ENCODE peak calls at places on chromosomes 3 and 15, in four cellular contexts. One of them, this sample, is unnamed.

GRCh38 chr3:120741837-120742197 is 499 bp downstream of the RABL3 start:
- DNase-seq in GM12878: peak
- DNase-seq in K562: no peak
- DNase-seq in HL-60: no peak
- DNase-seq in this sample: no peak

GRCh38 chr15:22919171-22919570 is 61.0 kb downstream of the CYFIP1 start:
- DNase-seq in K562: no peak
- DNase-seq in GM12878: no peak
- DNase-seq in HL-60: no peak
- DNase-seq in this sample: no peak

GRCh38 chr3:72234394-72234793 is 449.4 kb upstream of the PROK2 start:
- DNase-seq in GM12878: no peak
- DNase-seq in K562: no peak
- DNase-seq in HL-60: no peak
- DNase-seq in this sample: no peak

GRCh38 chr15:41876689-41877088 is 17.2 kb downstream of the SPTBN5 start:
- DNase-seq in HL-60: no peak
- DNase-seq in GM12878: no peak
- DNase-seq in K562: no peak
- DNase-seq in this sample: no peak

GRCh38 chr15:31474059-31474868 is 147.6 kb downstream of the KLF13 start:
- DNase-seq in GM12878: no peak
- DNase-seq in HL-60: no peak
- DNase-seq in K562: no peak
- DNase-seq in this sample: no peak

GRCh38 chr3:17672506-17672905 is 69.9 kb downstream of the TBC1D5 start:
- DNase-seq in K562: no peak
- DNase-seq in GM12878: no peak
- DNase-seq in HL-60: no peak
- DNase-seq in this sample: no peak

GRCh38 chr3:28198161-28198560 is 43.3 kb upstream of the CMC1 start:
- DNase-seq in GM12878: no peak
- DNase-seq in HL-60: no peak
- DNase-seq in K562: no peak
- DNase-seq in this sample: no peak

GRCh38 chr15:57640935-57641682 is 49.4 kb downstream of the MYZAP start:
- DNase-seq in HL-60: no peak
- DNase-seq in K562: peak
- DNase-seq in GM12878: no peak
- DNase-seq in this sample: no peak

GRCh38 chr3:159486580-159486979 is 502.1 kb upstream of the IL12A start:
- DNase-seq in GM12878: no peak
- DNase-seq in K562: no peak
- DNase-seq in HL-60: no peak
- DNase-seq in this sample: no peak

GRCh38 chr3:4426782-4427344 is 40.2 kb downstream of the SUMF1 start:
- DNase-seq in HL-60: no peak
- DNase-seq in K562: peak
- DNase-seq in GM12878: peak
- DNase-seq in this sample: no peak

GRCh38 chr3:38317186-38317759 is 29.3 kb upstream of the XYLB start:
- DNase-seq in K562: no peak
- DNase-seq in HL-60: peak
- DNase-seq in GM12878: no peak
- DNase-seq in this sample: no peak

GRCh38 chr3:14810070-14810732 is 8.6 kb upstream of the FGD5 start:
- DNase-seq in K562: no peak
- DNase-seq in GM12878: no peak
- DNase-seq in HL-60: no peak
- DNase-seq in this sample: no peak

GRCh38 chr15:100879461-100880138 is at the start of gene ALDH1A3:
- DNase-seq in K562: no peak
- DNase-seq in HL-60: no peak
- DNase-seq in GM12878: no peak
- DNase-seq in this sample: peak

GRCh38 chr15:49273734-49274318 is 103.8 kb downstream of the GALK2 start:
- DNase-seq in GM12878: no peak
- DNase-seq in HL-60: no peak
- DNase-seq in K562: no peak
- DNase-seq in this sample: no peak

GRCh38 chr3:138921316-138922292 is 25.3 kb downstream of the FOXL2 start:
- DNase-seq in HL-60: no peak
- DNase-seq in GM12878: no peak
- DNase-seq in K562: no peak
- DNase-seq in this sample: no peak

GRCh38 chr3:154678271-154678670 is 248.3 kb upstream of the GPR149 start:
- DNase-seq in HL-60: no peak
- DNase-seq in K562: no peak
- DNase-seq in GM12878: no peak
- DNase-seq in this sample: no peak

GRCh38 chr15:84151205-84151931 is 84.2 kb upstream of the GOLGA6L4 start:
- DNase-seq in GM12878: no peak
- DNase-seq in K562: no peak
- DNase-seq in HL-60: no peak
- DNase-seq in this sample: no peak

GRCh38 chr3:101292027-101292426 is 28.3 kb downstream of the IMPG2 start:
- DNase-seq in GM12878: no peak
- DNase-seq in HL-60: no peak
- DNase-seq in K562: no peak
- DNase-seq in this sample: no peak

GRCh38 chr3:196323723-196324122 is 5.7 kb upstream of the DYNLT2B start:
- DNase-seq in K562: peak
- DNase-seq in GM12878: no peak
- DNase-seq in HL-60: no peak
- DNase-seq in this sample: no peak

GRCh38 chr15:58924326-58924725 is 9.2 kb downstream of the SLTM start:
- DNase-seq in HL-60: no peak
- DNase-seq in K562: no peak
- DNase-seq in GM12878: no peak
- DNase-seq in this sample: no peak

GRCh38 chr15:51262468-51262867 is 75.9 kb downstream of the CYP19A1 start:
- DNase-seq in GM12878: no peak
- DNase-seq in HL-60: peak
- DNase-seq in K562: no peak
- DNase-seq in this sample: no peak

GRCh38 chr3:71225951-71226564 is 357.5 kb downstream of the FOXP1 start:
- DNase-seq in HL-60: no peak
- DNase-seq in GM12878: no peak
- DNase-seq in K562: no peak
- DNase-seq in this sample: no peak
- TF ChIP-seq SPI1 in HL-60: no peak
- TF ChIP-seq SPI1 in GM12878: no peak
- TF ChIP-seq SPI1 in K562: no peak
- TF ChIP-seq SPI1 in this sample: no peak

GRCh38 chr3:67653425-67654098 is 850 bp downstream of the SUCLG2 start:
- DNase-seq in K562: peak
- DNase-seq in GM12878: no peak
- DNase-seq in HL-60: no peak
- DNase-seq in this sample: no peak
- TF ChIP-seq SPI1 in K562: no peak
- TF ChIP-seq SPI1 in GM12878: peak
- TF ChIP-seq SPI1 in HL-60: no peak
- TF ChIP-seq SPI1 in this sample: peak

GRCh38 chr15:68278345-68279217 is 1.0 kb downstream of the FEM1B start:
- DNase-seq in HL-60: no peak
- DNase-seq in K562: peak
- DNase-seq in GM12878: no peak
- DNase-seq in this sample: no peak
- TF ChIP-seq SPI1 in HL-60: no peak
- TF ChIP-seq SPI1 in K562: no peak
- TF ChIP-seq SPI1 in GM12878: no peak
- TF ChIP-seq SPI1 in this sample: no peak

DNA sequence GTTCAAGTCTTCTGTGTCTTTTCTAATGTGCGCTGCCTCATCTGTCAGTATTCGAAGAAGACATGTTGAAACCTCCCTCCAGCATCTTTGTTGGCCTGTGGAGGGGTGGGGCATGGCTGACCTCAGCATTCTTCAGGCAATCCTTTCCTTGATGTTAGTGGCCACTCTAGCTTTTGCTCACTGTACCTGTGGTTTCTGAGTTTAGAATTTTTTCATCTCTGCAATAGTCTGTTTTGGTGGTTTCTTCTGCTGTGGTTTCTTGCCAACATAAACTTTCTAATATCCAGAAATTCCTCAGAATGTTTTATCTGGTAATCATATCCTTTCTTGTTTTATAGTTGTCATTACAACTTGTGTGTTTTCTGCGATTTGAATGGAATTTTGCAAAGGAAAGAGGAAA is 251.3 kb upstream of the NR2E3 start:
- DNase-seq in HL-60: no peak
- DNase-seq in GM12878: no peak
- DNase-seq in K562: no peak
- DNase-seq in this sample: no peak
- TF ChIP-seq SPI1 in HL-60: no peak
- TF ChIP-seq SPI1 in GM12878: no peak
- TF ChIP-seq SPI1 in K562: no peak
- TF ChIP-seq SPI1 in this sample: no peak

This sample was measured in GM12891.